ENCODE peak calls at places on chromosomes 12 and 14, in ten cellular contexts. One of them, this sample, is unnamed.

GRCh38 chr12:57237952-57238853 is 8.7 kb downstream of the SHMT2 start:
- DNase-seq in aorta: no peak
- DNase-seq in left ventricle myocardium inferior: no peak
- DNase-seq in activated CD8-positive, alpha-beta memory T cell treated with anti-CD3 and anti-CD28 coated beads for 4 hours: no peak
- DNase-seq in fibroblast of mammary gland: no peak
- DNase-seq in NCI-H1092 treated with DMSO at 0.1 percent for 48 hours: peak; percentile 33
- DNase-seq in sigmoid colon: peak; percentile 67
- DNase-seq in dorsolateral prefrontal cortex: no peak
- DNase-seq in ovary: no peak
- DNase-seq in stimulated activated CD4-positive, alpha-beta T cell treated with anti-CD3 and anti-CD28 coated beads, Interleukin-2, amount 100 ng/mL, for 48 hours: no peak
- DNase-seq in this sample: no peak

GRCh38 chr14:63039800-63040380 is 5.4 kb downstream of the KCNH5 start:
- DNase-seq in ovary: no peak
- DNase-seq in stimulated activated CD4-positive, alpha-beta T cell treated with anti-CD3 and anti-CD28 coated beads, Interleukin-2, amount 100 ng/mL, for 48 hours: no peak
- DNase-seq in left ventricle myocardium inferior: no peak
- DNase-seq in fibroblast of mammary gland: peak; percentile 67
- DNase-seq in NCI-H1092 treated with DMSO at 0.1 percent for 48 hours: peak; percentile 79
- DNase-seq in aorta: no peak
- DNase-seq in sigmoid colon: no peak
- DNase-seq in activated CD8-positive, alpha-beta memory T cell treated with anti-CD3 and anti-CD28 coated beads for 4 hours: no peak
- DNase-seq in dorsolateral prefrontal cortex: no peak
- DNase-seq in this sample: no peak

GRCh38 chr12:93022603-93023340 is 93.7 kb upstream of the EEA1 start:
- DNase-seq in aorta: no peak
- DNase-seq in dorsolateral prefrontal cortex: no peak
- DNase-seq in stimulated activated CD4-positive, alpha-beta T cell treated with anti-CD3 and anti-CD28 coated beads, Interleukin-2, amount 100 ng/mL, for 48 hours: no peak
- DNase-seq in ovary: no peak
- DNase-seq in fibroblast of mammary gland: peak; percentile 59
- DNase-seq in activated CD8-positive, alpha-beta memory T cell treated with anti-CD3 and anti-CD28 coated beads for 4 hours: no peak
- DNase-seq in sigmoid colon: no peak
- DNase-seq in NCI-H1092 treated with DMSO at 0.1 percent for 48 hours: no peak
- DNase-seq in left ventricle myocardium inferior: no peak
- DNase-seq in this sample: no peak

GRCh38 chr12:27422697-27423096 is 23.8 kb upstream of the SMCO2 start:
- DNase-seq in sigmoid colon: no peak
- DNase-seq in fibroblast of mammary gland: no peak
- DNase-seq in stimulated activated CD4-positive, alpha-beta T cell treated with anti-CD3 and anti-CD28 coated beads, Interleukin-2, amount 100 ng/mL, for 48 hours: no peak
- DNase-seq in left ventricle myocardium inferior: no peak
- DNase-seq in activated CD8-positive, alpha-beta memory T cell treated with anti-CD3 and anti-CD28 coated beads for 4 hours: no peak
- DNase-seq in NCI-H1092 treated with DMSO at 0.1 percent for 48 hours: no peak
- DNase-seq in dorsolateral prefrontal cortex: no peak
- DNase-seq in aorta: no peak
- DNase-seq in ovary: no peak
- DNase-seq in this sample: no peak

GRCh38 chr14:23728791-23729190 is 92.6 kb downstream of the DHRS2 start:
- DNase-seq in stimulated activated CD4-positive, alpha-beta T cell treated with anti-CD3 and anti-CD28 coated beads, Interleukin-2, amount 100 ng/mL, for 48 hours: no peak
- DNase-seq in fibroblast of mammary gland: no peak
- DNase-seq in activated CD8-positive, alpha-beta memory T cell treated with anti-CD3 and anti-CD28 coated beads for 4 hours: no peak
- DNase-seq in left ventricle myocardium inferior: no peak
- DNase-seq in NCI-H1092 treated with DMSO at 0.1 percent for 48 hours: no peak
- DNase-seq in dorsolateral prefrontal cortex: no peak
- DNase-seq in sigmoid colon: no peak
- DNase-seq in ovary: no peak
- DNase-seq in aorta: no peak
- DNase-seq in this sample: no peak

GRCh38 chr12:1117371-1117770 is 126.3 kb downstream of the ERC1 start:
- DNase-seq in stimulated activated CD4-positive, alpha-beta T cell treated with anti-CD3 and anti-CD28 coated beads, Interleukin-2, amount 100 ng/mL, for 48 hours: no peak
- DNase-seq in fibroblast of mammary gland: peak; percentile 59
- DNase-seq in left ventricle myocardium inferior: no peak
- DNase-seq in dorsolateral prefrontal cortex: no peak
- DNase-seq in aorta: no peak
- DNase-seq in ovary: no peak
- DNase-seq in sigmoid colon: no peak
- DNase-seq in activated CD8-positive, alpha-beta memory T cell treated with anti-CD3 and anti-CD28 coated beads for 4 hours: no peak
- DNase-seq in NCI-H1092 treated with DMSO at 0.1 percent for 48 hours: no peak
- DNase-seq in this sample: no peak

GRCh38 chr14:60632777-60633176 is 16.5 kb downstream of the SIX1 start:
- DNase-seq in left ventricle myocardium inferior: no peak
- DNase-seq in stimulated activated CD4-positive, alpha-beta T cell treated with anti-CD3 and anti-CD28 coated beads, Interleukin-2, amount 100 ng/mL, for 48 hours: no peak
- DNase-seq in fibroblast of mammary gland: no peak
- DNase-seq in ovary: no peak
- DNase-seq in dorsolateral prefrontal cortex: no peak
- DNase-seq in sigmoid colon: no peak
- DNase-seq in NCI-H1092 treated with DMSO at 0.1 percent for 48 hours: no peak
- DNase-seq in activated CD8-positive, alpha-beta memory T cell treated with anti-CD3 and anti-CD28 coated beads for 4 hours: no peak
- DNase-seq in aorta: no peak
- DNase-seq in this sample: no peak

GRCh38 chr12:69936214-69936731 is 111.2 kb downstream of the MYRFL start:
- DNase-seq in ovary: no peak
- DNase-seq in fibroblast of mammary gland: no peak
- DNase-seq in stimulated activated CD4-positive, alpha-beta T cell treated with anti-CD3 and anti-CD28 coated beads, Interleukin-2, amount 100 ng/mL, for 48 hours: no peak
- DNase-seq in aorta: no peak
- DNase-seq in left ventricle myocardium inferior: no peak
- DNase-seq in dorsolateral prefrontal cortex: no peak
- DNase-seq in activated CD8-positive, alpha-beta memory T cell treated with anti-CD3 and anti-CD28 coated beads for 4 hours: no peak
- DNase-seq in sigmoid colon: no peak
- DNase-seq in NCI-H1092 treated with DMSO at 0.1 percent for 48 hours: no peak
- DNase-seq in this sample: no peak

GRCh38 chr14:101102875-101103274 is 199.4 kb upstream of the RTL1 start:
- DNase-seq in stimulated activated CD4-positive, alpha-beta T cell treated with anti-CD3 and anti-CD28 coated beads, Interleukin-2, amount 100 ng/mL, for 48 hours: no peak
- DNase-seq in NCI-H1092 treated with DMSO at 0.1 percent for 48 hours: no peak
- DNase-seq in fibroblast of mammary gland: peak; percentile 27
- DNase-seq in dorsolateral prefrontal cortex: no peak
- DNase-seq in aorta: no peak
- DNase-seq in left ventricle myocardium inferior: no peak
- DNase-seq in activated CD8-positive, alpha-beta memory T cell treated with anti-CD3 and anti-CD28 coated beads for 4 hours: no peak
- DNase-seq in sigmoid colon: peak; percentile 47
- DNase-seq in ovary: peak; percentile 41
- DNase-seq in this sample: no peak

GRCh38 chr12:19652391-19652790 is 213.1 kb downstream of the AEBP2 start:
- DNase-seq in fibroblast of mammary gland: no peak
- DNase-seq in stimulated activated CD4-positive, alpha-beta T cell treated with anti-CD3 and anti-CD28 coated beads, Interleukin-2, amount 100 ng/mL, for 48 hours: no peak
- DNase-seq in activated CD8-positive, alpha-beta memory T cell treated with anti-CD3 and anti-CD28 coated beads for 4 hours: no peak
- DNase-seq in aorta: no peak
- DNase-seq in NCI-H1092 treated with DMSO at 0.1 percent for 48 hours: no peak
- DNase-seq in sigmoid colon: no peak
- DNase-seq in dorsolateral prefrontal cortex: no peak
- DNase-seq in left ventricle myocardium inferior: no peak
- DNase-seq in ovary: no peak
- DNase-seq in this sample: no peak

GRCh38 chr14:100775831-100776591 is 49.3 kb downstream of the DLK1 start:
- DNase-seq in left ventricle myocardium inferior: no peak
- DNase-seq in sigmoid colon: peak; percentile 43
- DNase-seq in ovary: no peak
- DNase-seq in aorta: no peak
- DNase-seq in dorsolateral prefrontal cortex: no peak
- DNase-seq in stimulated activated CD4-positive, alpha-beta T cell treated with anti-CD3 and anti-CD28 coated beads, Interleukin-2, amount 100 ng/mL, for 48 hours: no peak
- DNase-seq in fibroblast of mammary gland: no peak
- DNase-seq in activated CD8-positive, alpha-beta memory T cell treated with anti-CD3 and anti-CD28 coated beads for 4 hours: no peak
- DNase-seq in NCI-H1092 treated with DMSO at 0.1 percent for 48 hours: no peak
- DNase-seq in this sample: no peak

GRCh38 chr12:67241482-67241881 is 27.7 kb upstream of the CAND1 start:
- DNase-seq in sigmoid colon: no peak
- DNase-seq in NCI-H1092 treated with DMSO at 0.1 percent for 48 hours: no peak
- DNase-seq in fibroblast of mammary gland: peak; percentile 50
- DNase-seq in aorta: no peak
- DNase-seq in left ventricle myocardium inferior: no peak
- DNase-seq in stimulated activated CD4-positive, alpha-beta T cell treated with anti-CD3 and anti-CD28 coated beads, Interleukin-2, amount 100 ng/mL, for 48 hours: no peak
- DNase-seq in ovary: no peak
- DNase-seq in dorsolateral prefrontal cortex: no peak
- DNase-seq in activated CD8-positive, alpha-beta memory T cell treated with anti-CD3 and anti-CD28 coated beads for 4 hours: no peak
- DNase-seq in this sample: no peak

GRCh38 chr12:125057708-125058107 is 7.5 kb upstream of the AACS start:
- DNase-seq in activated CD8-positive, alpha-beta memory T cell treated with anti-CD3 and anti-CD28 coated beads for 4 hours: no peak
- DNase-seq in NCI-H1092 treated with DMSO at 0.1 percent for 48 hours: no peak
- DNase-seq in dorsolateral prefrontal cortex: no peak
- DNase-seq in fibroblast of mammary gland: no peak
- DNase-seq in left ventricle myocardium inferior: no peak
- DNase-seq in stimulated activated CD4-positive, alpha-beta T cell treated with anti-CD3 and anti-CD28 coated beads, Interleukin-2, amount 100 ng/mL, for 48 hours: no peak
- DNase-seq in aorta: no peak
- DNase-seq in sigmoid colon: no peak
- DNase-seq in ovary: no peak
- DNase-seq in this sample: no peak